ENCODE peak calls at places on chromosome 5, in nine cellular contexts. F is suprapubic skin, S is body of pancreas, B is uterus, I is GM12892, W is H1, R is K562, D is stomach, L is ovary. Y is an unnamed sample.

GRCh38 chr5:124631874-124632550 is 114.4 kb downstream of the ZNF608 start:
- DNase-seq in I (no peak), S (no peak), R (no peak), L (no peak), W (no peak), D (no peak), B (no peak), F (no peak), Y (no peak)

GRCh38 chr5:17217421-17218352 is at the start of gene BASP1:
- DNase-seq in W (no peak), R (no peak), I (peak; percentile 49), S (peak; percentile 43), B (peak; percentile 79), F (peak; percentile 84), L (peak; percentile 80), D (peak; percentile 70), Y (no peak)

GRCh38 chr5:66151030-66151429 is 6.9 kb downstream of the SREK1 start:
- DNase-seq in F (no peak), D (no peak), W (no peak), L (no peak), I (no peak), B (no peak), R (no peak), S (no peak), Y (no peak)

GRCh38 chr5:173327948-173328895 is at the start of gene STC2:
- DNase-seq in R (peak; percentile 87), L (no peak), B (no peak), I (peak; percentile 75), D (peak; percentile 73), S (peak; percentile 96), F (peak; percentile 78), W (peak; percentile 91), Y (peak; percentile 20)

GRCh38 chr5:135139397-135140134 is 105.5 kb upstream of the PITX1 start:
- DNase-seq in W (no peak), B (peak; percentile 54), F (peak; percentile 50), S (no peak), D (no peak), I (no peak), R (peak; percentile 62), L (no peak), Y (no peak)

GRCh38 chr5:153767221-153768218 is 271.2 kb downstream of the FAM114A2 start:
- DNase-seq in S (no peak), R (no peak), D (no peak), L (no peak), I (no peak), W (no peak), B (no peak), F (no peak), Y (no peak)

GRCh38 chr5:146805099-146805498 is 73.5 kb downstream of the PPP2R2B start:
- DNase-seq in F (no peak), L (no peak), D (no peak), W (no peak), I (no peak), B (no peak), S (no peak), R (no peak), Y (no peak)

GRCh38 chr5:67012241-67012640 is 184.4 kb downstream of the CD180 start:
- DNase-seq in R (no peak), L (no peak), S (no peak), B (no peak), I (no peak), W (no peak), F (no peak), D (no peak), Y (peak; percentile 52)

GRCh38 chr5:80187691-80188090 is 68.2 kb downstream of the SERINC5 start:
- DNase-seq in B (no peak), R (no peak), I (no peak), W (no peak), L (no peak), D (no peak), S (no peak), F (no peak), Y (no peak)

GRCh38 chr5:126965061-126965475 is 65.3 kb downstream of the MARCHF3 start:
- DNase-seq in W (no peak), L (no peak), S (no peak), D (no peak), F (no peak), B (no peak), R (no peak), I (no peak), Y (no peak)

GRCh38 chr5:18811616-18812015 is 1176.4 kb downstream of the CDH18 start:
- DNase-seq in I (no peak), D (no peak), L (no peak), S (no peak), R (no peak), F (no peak), W (no peak), B (no peak), Y (no peak)

GRCh38 chr5:93810780-93811179 is 69.4 kb upstream of the POU5F2 start:
- DNase-seq in S (no peak), D (no peak), I (no peak), F (no peak), W (no peak), R (no peak), B (no peak), L (no peak), Y (no peak)

GRCh38 chr5:136892026-136892425 is 526.7 kb upstream of the TRPC7 start:
- DNase-seq in R (no peak), I (no peak), D (no peak), F (no peak), S (no peak), W (no peak), L (no peak), B (no peak), Y (no peak)

GRCh38 chr5:72134226-72134625 is 27.0 kb downstream of the MAP1B start:
- DNase-seq in B (no peak), F (no peak), L (no peak), I (no peak), D (no peak), W (no peak), R (no peak), S (no peak), Y (no peak)

GRCh38 chr5:176748073-176748966 is 62.0 kb upstream of the UNC5A start:
- DNase-seq in S (no peak), B (no peak), F (peak; percentile 70), D (no peak), I (no peak), L (no peak), W (no peak), R (no peak), Y (no peak)

GRCh38 chr5:133750856-133751255 is 138.5 kb upstream of the FSTL4 start:
- DNase-seq in F (no peak), B (no peak), S (no peak), R (no peak), D (no peak), L (no peak), I (no peak), W (no peak), Y (no peak)

GRCh38 chr5:179858241-179858585 is 404 bp downstream of the MRNIP start:
- DNase-seq in W (no peak), F (no peak), L (no peak), R (peak; percentile 53), S (no peak), D (peak; percentile 44), B (no peak), I (no peak), Y (peak; percentile 62)
- TF ChIP-seq POLR2A in W (no peak), F (no peak), L (no peak), R (no peak), S (no peak), D (no peak), B (no peak), I (no peak), Y (no peak)

GRCh38 chr5:175689147-175689991 is 31.5 kb downstream of the HRH2 start:
- DNase-seq in W (no peak), B (peak; percentile 27), S (no peak), I (no peak), R (no peak), L (peak; percentile 32), F (peak; percentile 77), D (no peak), Y (no peak)

GRCh38 chr5:175692235-175692995 is 34.5 kb downstream of the HRH2 start:
- DNase-seq in S (no peak), R (no peak), D (no peak), F (no peak), B (no peak), W (no peak), L (no peak), I (no peak), Y (no peak)

GRCh38 chr5:175690025-175690424 is 32.2 kb downstream of the HRH2 start:
- DNase-seq in D (no peak), S (no peak), B (no peak), I (no peak), W (no peak), F (no peak), L (no peak), R (no peak), Y (no peak)

GRCh38 chr5:175691761-175692160 is 33.9 kb downstream of the HRH2 start:
- DNase-seq in D (no peak), R (no peak), B (no peak), W (no peak), I (no peak), L (no peak), F (no peak), S (no peak), Y (no peak)

GRCh38 chr5:175690586-175690985 is 32.7 kb downstream of the HRH2 start:
- DNase-seq in B (no peak), S (no peak), F (no peak), I (no peak), R (no peak), W (no peak), D (no peak), L (no peak), Y (no peak)
- TF ChIP-seq POLR2A in B (no peak), S (no peak), F (no peak), I (no peak), R (no peak), W (no peak), D (no peak), L (no peak), Y (no peak)

DNA sequence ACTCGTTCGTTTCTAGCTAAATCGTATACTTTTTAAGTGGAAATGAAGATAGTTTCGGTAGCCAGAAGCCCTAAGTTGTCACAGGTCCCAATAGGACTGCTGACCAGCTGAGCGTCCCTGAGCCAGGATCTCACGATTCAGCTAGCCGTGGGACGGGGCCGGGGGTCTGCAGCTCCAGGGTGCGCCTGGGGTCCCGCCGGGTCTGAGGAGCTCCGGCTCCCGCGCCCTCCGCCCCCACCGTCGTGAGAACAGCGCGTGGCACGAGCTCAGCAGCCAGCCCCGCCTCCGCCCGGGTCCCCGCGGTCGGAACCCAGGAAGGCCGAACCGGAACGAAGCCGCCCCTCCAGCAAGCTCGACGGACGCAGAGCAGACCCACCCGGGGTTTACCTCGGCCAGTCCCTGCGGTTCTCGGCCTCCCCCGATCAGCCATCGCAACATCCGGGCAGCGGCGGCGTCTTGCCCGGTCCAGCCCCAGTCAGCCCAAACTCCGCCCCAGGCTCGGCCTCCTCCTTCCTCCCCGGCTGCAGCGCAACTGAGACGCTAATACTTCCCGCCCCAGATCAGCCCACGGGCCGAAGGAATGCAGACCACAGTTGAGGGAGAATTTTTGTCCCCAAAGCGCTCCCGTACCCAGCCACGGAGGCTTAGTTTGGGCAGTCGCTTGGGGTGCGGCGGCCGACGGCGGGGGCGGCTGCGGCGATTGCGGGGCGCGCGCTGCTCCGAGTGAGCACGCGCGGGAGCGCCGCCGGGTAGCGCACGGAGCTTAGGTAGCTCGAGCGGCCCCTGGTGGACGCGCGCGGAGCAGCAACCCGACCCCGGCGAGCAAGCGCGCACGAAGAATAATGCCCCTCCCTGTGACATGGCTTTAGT is at the start of gene WDR41:
- DNase-seq in B (peak; percentile 93), I (peak; percentile 71), R (peak; percentile 87), L (peak; percentile 88), S (peak; percentile 88), W (peak; percentile 61), F (peak; percentile 96), D (peak; percentile 91), Y (peak; percentile 93)
- TF ChIP-seq POLR2A in B (peak; percentile 70), I (peak; percentile 85), R (peak; percentile 88), L (peak; percentile 35), S (peak; percentile 90), W (peak; percentile 77), F (peak; percentile 30), D (no peak), Y (peak; percentile 74)

GRCh38 chr5:52799983-52800393 is 12.3 kb downstream of the ITGA1 start:
- DNase-seq in D (peak; percentile 96), S (peak; percentile 97), I (peak; percentile 66), W (peak; percentile 83), F (peak; percentile 94), B (peak; percentile 95), L (peak; percentile 95), R (peak; percentile 96), Y (peak; percentile 96)
- TF ChIP-seq POLR2A in D (no peak), S (peak; percentile 89), I (peak; percentile 74), W (peak; percentile 9), F (no peak), B (peak; percentile 88), L (peak; percentile 76), R (peak; percentile 82), Y (peak; percentile 79)